ENCODE peak calls at places on chromosomes 7 and 10, in seven cellular contexts. X is stomach, F is esophagus muscularis mucosa, Q is tibial nerve, E is body of pancreas, G is breast epithelium, U is transverse colon. K is an unnamed sample.

GRCh38 chr7:76261935-76262334 is 40.5 kb upstream of the HSPB1 start:
- DNase-seq in X (no peak), F (no peak), Q (no peak), E (no peak), G (no peak), U (no peak), K (no peak)

GRCh38 chr10:88994034-88994433 is 3.4 kb downstream of the FAS start:
- DNase-seq in X (no peak), F (no peak), Q (no peak), E (no peak), G (no peak), U (no peak), K (no peak)

GRCh38 chr7:5694221-5694754 is 87.2 kb downstream of the RNF216 start:
- DNase-seq in X (no peak), F (no peak), Q (no peak), E (no peak), G (no peak), U (no peak), K (peak; percentile 45)

GRCh38 chr10:109988231-109988630 is 19.6 kb upstream of the ADD3 start:
- DNase-seq in X (no peak), F (no peak), Q (no peak), E (no peak), G (no peak), U (no peak), K (no peak)

GRCh38 chr10:96044686-96045085 is 1.3 kb downstream of the CCNJ start:
- DNase-seq in X (no peak), F (no peak), Q (no peak), E (no peak), G (no peak), U (no peak), K (no peak)

GRCh38 chr7:19665399-19666008 is 43.3 kb downstream of the POLR1F start:
- DNase-seq in X (no peak), F (no peak), Q (no peak), E (no peak), G (no peak), U (no peak), K (no peak)

GRCh38 chr10:94286898-94287297 is 75.8 kb downstream of the NOC3L start:
- DNase-seq in X (no peak), F (no peak), Q (no peak), E (no peak), G (no peak), U (no peak), K (no peak)

GRCh38 chr10:68235111-68235510 is 3.2 kb upstream of the ATOH7 start:
- DNase-seq in X (no peak), F (peak; percentile 45), Q (no peak), E (no peak), G (no peak), U (no peak), K (no peak)

GRCh38 chr7:73314271-73314670 is 5.6 kb upstream of the NSUN5 start:
- DNase-seq in X (no peak), F (no peak), Q (no peak), E (no peak), G (no peak), U (no peak), K (no peak)

GRCh38 chr7:120979765-120980499 is 8.6 kb upstream of the CPED1 start:
- DNase-seq in X (no peak), F (no peak), Q (no peak), E (no peak), G (no peak), U (no peak), K (no peak)

GRCh38 chr10:65719790-65720189 is 1206.0 kb upstream of the LRRTM3 start:
- DNase-seq in X (no peak), F (no peak), Q (no peak), E (no peak), G (no peak), U (no peak), K (no peak)

GRCh38 chr10:124290095-124290795 is 128.5 kb downstream of the OAT start:
- DNase-seq in X (no peak), F (no peak), Q (no peak), E (no peak), G (peak; percentile 45), U (peak; percentile 41), K (no peak)

GRCh38 chr10:130141460-130141859 is 5.3 kb downstream of the GLRX3 start:
- DNase-seq in X (no peak), F (no peak), Q (no peak), E (no peak), G (no peak), U (no peak), K (no peak)

GRCh38 chr7:116665447-116665996 is 6.5 kb upstream of the MET start:
- DNase-seq in X (no peak), F (no peak), Q (no peak), E (no peak), G (no peak), U (no peak), K (no peak)

GRCh38 chr10:128147669-128148068 is 21.4 kb upstream of the MKI67 start:
- DNase-seq in X (no peak), F (peak; percentile 10), Q (no peak), E (no peak), G (no peak), U (no peak), K (no peak)

GRCh38 chr7:32335107-32335506 is 155.1 kb downstream of the LSM5 start:
- DNase-seq in X (no peak), F (peak; percentile 77), Q (no peak), E (no peak), G (no peak), U (no peak), K (peak; percentile 54)

GRCh38 chr7:30920021-30920583 is 8.4 kb downstream of the AQP1 start:
- DNase-seq in X (no peak), F (no peak), Q (peak; percentile 8), E (peak; percentile 16), G (peak; percentile 24), U (peak; percentile 9), K (no peak)

DNA sequence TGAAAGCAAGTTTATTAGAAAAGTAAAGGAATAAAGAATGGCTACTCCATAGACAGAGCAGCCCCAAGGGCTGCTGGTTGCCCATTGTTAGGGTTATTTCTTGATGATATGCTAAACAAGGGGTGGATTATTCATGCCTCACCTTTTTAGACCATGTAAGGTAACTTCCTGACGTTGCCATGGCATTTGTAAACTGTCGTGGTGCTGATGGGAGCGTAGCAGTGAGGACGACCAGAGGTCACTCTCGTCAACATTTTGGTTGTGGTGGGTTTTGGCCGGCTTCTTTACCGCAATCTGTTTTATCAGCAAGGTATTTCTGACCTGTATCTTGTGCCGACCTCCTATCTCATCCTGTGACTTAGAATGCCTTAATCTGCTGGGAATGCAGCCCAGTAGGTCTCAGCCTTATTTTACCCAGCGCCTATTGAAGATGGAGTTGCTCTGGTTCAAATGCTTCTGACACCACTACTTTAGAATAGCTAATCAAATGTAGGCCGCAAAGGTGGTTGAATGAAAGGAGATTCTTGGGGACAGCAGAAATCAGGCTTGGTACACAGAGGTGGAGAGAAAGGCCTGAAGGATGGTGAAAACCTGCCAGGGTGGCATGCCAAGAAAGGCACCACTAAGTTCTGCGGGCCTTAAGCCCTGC is 17.9 kb upstream of the SMO start:
- DNase-seq in X (no peak), F (no peak), Q (no peak), E (no peak), G (no peak), U (no peak), K (no peak)
- TF ChIP-seq POLR2A in X (no peak), F (no peak), Q (no peak), E (no peak), G (no peak), U (no peak), K (no peak)

DNA sequence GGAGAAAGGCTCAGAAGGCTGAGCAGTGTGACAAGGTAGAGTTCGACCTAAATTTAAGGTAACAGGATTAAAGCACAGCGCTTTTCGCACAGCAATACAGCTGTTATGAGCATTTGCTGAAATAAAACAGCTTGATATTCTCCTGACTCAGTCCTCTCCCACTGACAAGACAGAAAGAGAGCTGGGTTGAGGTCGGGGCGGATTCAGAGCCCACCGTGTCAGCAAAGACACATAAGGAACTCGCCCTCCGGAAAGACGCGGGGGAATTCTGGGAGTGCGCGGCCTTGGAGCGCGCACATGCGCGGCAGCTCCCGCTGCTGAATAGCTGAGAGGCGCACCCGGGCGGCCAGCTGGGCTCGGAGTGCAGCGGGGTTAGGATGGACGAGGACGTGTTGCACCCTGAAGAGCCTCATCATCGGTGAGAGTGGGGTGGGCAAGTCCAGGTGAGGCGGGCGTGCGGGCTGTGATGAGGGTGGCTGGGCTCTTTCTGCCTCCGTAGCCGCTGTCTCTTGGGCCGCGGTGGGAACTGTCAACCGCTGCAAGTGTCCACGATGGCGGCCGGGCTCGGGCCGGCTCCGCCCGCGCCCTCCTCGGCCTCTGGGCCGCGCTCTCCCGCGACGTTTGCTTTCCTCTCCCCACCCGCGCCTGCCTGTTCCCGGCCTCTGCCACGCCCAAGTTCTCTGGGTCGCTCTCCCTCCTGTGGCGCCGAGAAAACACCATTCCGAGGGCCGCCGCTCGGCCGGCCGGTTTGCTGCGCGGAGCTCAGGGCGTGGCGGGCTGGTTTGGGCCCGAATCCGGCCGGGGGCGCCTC is 120.6 kb downstream of the LYZL1 start:
- DNase-seq in X (peak; percentile 79), F (no peak), Q (peak; percentile 61), E (peak; percentile 79), G (peak; percentile 74), U (peak; percentile 80), K (peak; percentile 50)
- TF ChIP-seq POLR2A in X (peak; percentile 17), F (no peak), Q (peak; percentile 36), E (peak; percentile 92), G (peak; percentile 41), U (peak; percentile 89), K (peak; percentile 92)

GRCh38 chr10:36168777-36169176 is 526.7 kb upstream of the FZD8 start:
- DNase-seq in X (no peak), F (no peak), Q (no peak), E (no peak), G (no peak), U (no peak), K (no peak)
- TF ChIP-seq POLR2A in X (no peak), F (no peak), Q (no peak), E (no peak), G (no peak), U (no peak), K (no peak)

DNA sequence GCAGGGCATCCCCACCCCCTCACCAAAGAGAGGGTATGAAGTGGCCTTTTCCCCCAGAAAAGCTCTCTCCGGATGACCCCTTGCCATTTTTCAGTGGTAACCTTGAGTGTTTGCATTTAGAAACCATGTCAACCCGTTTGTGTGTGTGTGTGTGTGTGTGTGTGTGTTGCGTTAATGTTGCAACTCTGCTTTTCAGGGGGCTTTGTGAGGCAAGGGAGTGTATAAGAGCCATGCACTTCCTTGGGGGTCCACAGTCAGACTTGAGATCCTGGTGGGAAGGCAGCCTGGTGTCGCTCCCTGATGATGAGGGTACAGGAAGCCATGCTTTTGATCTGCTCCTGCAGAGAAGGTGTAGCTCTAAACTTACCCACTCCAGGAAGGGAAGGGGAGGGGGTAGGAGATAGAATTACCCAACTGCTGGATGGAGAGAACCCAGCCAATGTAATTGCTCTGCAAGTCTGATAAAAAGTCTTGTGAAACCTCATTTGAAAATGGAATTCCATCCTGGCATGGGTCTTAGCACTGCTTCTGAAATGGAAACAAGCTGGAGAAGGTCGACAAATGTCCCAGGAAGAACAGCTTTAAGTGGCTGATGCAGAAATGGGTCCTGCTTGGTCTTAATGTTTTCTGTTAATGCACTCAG is 10.7 kb downstream of the GRK5 start:
- DNase-seq in X (no peak), F (no peak), Q (no peak), E (no peak), G (no peak), U (no peak), K (no peak)
- TF ChIP-seq POLR2A in X (no peak), F (no peak), Q (no peak), E (no peak), G (no peak), U (no peak), K (no peak)

DNA sequence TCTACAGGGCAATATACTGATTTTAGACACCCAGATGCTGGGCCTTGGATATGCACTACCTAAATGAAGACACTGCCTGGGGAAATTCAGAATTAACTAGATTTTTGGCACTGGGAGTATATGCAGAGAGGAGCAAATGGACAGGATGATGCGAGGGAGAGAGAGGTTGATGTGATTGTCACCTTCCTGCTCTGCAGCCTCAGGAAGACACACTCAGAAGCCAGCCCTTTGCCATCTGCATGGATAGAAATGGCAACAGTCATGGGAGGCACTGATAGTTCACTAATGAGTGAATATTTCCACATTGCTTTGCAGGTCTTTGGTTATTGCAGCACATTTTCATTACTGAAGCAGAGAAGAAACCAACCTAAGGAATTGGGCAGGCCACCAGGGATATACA is 397.2 kb upstream of the NFE2L3 start:
- DNase-seq in X (no peak), F (no peak), Q (no peak), E (no peak), G (no peak), U (no peak), K (no peak)
- TF ChIP-seq POLR2A in X (no peak), F (no peak), Q (no peak), E (no peak), G (no peak), U (no peak), K (no peak)

K was measured in H54.